ENCODE peak calls at places on chromosomes 4 and X, in six cellular contexts. A is fibroblast of mammary gland, E is HFFc6, J is retinal pigment epithelial cell, W is psoas muscle, H is cardiac muscle cell. P is an unnamed sample.

GRCh38 chrX:111244238-111244750 is 26.0 kb downstream of the CAPN6 start:
- DNase-seq in A (peak; percentile 26), E (no peak), J (no peak), W (no peak), H (peak; percentile 6), P (no peak)

GRCh38 chr4:9811796-9812195 is 30.4 kb downstream of the DRD5 start:
- DNase-seq in A (no peak), E (no peak), J (no peak), W (no peak), H (no peak), P (no peak)

GRCh38 chr4:41384992-41385391 is 128.3 kb downstream of the UCHL1 start:
- DNase-seq in A (no peak), E (no peak), J (no peak), W (peak; percentile 66), H (peak; percentile 51), P (no peak)

GRCh38 chr4:31370866-31371465 is 650.8 kb downstream of the PCDH7 start:
- DNase-seq in A (peak; percentile 58), E (peak; percentile 2), J (no peak), W (no peak), H (peak; percentile 61), P (no peak)

GRCh38 chrX:124415115-124415798 is 68.9 kb downstream of the SH2D1A start:
- DNase-seq in A (no peak), E (no peak), J (no peak), W (no peak), H (no peak), P (no peak)

GRCh38 chr4:153418114-153418513 is 48.0 kb upstream of the TMEM131L start:
- DNase-seq in A (peak; percentile 49), E (no peak), J (no peak), W (no peak), H (peak; percentile 44), P (no peak)

GRCh38 chr4:147060171-147060931 is 114.7 kb upstream of the TTC29 start:
- DNase-seq in A (peak; percentile 78), E (peak; percentile 84), J (no peak), W (no peak), H (peak; percentile 42), P (no peak)

GRCh38 chr4:110442309-110442708 is 33.6 kb upstream of the ENPEP start:
- DNase-seq in A (peak; percentile 3), E (no peak), J (no peak), W (no peak), H (no peak), P (no peak)

GRCh38 chr4:3442959-3443749 is 1.4 kb downstream of the HGFAC start:
- DNase-seq in A (peak; percentile 11), E (no peak), J (no peak), W (peak; percentile 56), H (peak; percentile 38), P (no peak)

DNA sequence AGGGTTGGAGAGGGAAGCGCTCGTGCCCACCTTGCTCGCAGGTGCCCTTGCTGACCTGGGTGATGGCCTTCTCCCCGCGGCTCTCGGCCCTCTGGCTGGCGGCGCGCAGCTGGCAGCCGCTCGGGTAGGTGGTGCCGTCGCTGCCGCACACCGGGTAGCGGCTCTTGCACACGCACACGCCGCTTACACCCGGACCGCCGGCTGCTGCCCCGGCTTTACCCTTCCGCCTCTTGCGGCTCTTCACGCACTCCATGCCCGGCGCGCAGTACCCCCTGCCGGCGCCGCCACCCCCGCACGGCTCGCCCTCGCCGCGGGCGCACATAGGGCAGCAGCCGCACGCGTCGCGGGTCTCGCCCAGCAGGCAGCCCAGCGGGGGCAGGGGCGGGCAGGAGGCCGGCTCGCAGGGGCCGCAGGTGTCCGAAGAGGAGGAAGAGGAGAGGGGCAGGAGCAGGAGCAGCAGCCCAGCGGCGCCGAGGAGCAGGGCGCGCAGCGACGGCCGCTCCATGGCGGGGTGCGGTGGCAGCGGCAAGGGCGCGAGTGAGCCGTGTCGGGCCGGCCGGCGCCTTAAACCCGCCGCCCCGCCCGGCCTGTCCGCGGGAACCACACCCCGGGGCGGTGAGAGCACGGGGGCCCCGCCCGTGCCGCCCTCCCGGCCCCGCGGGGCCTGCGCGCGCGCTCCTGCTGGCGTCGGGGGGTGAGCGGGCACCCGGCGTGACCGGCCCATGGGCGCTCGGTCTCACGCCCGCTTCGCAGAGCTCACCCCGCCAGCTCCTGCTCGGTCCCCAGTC is at the start of gene IGFBP7:
- DNase-seq in A (no peak), E (peak; percentile 34), J (no peak), W (peak; percentile 51), H (peak; percentile 72), P (peak; percentile 91)
- TF ChIP-seq CTCF in A (no peak), E (peak; percentile 34), J (no peak), W (no peak), H (peak; percentile 11), P (no peak)

DNA sequence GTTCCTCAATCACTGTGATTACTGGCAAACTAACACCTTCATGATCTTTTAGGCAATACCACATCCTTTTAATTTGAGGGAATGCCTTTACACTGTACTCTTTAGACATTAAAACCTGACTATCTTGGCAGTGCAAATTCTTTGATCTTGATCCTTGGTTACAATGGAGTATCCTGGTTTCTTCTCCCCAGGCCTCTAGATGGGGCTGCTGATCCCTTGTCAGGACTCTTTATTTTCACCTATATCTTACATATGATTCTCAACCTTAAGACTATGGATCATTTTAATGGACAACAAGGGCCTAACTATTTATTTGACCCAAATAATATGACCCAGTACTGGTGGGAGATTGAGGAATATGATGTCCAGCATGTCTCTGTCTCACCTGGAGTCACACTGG is 1005.5 kb upstream of the INTU start:
- DNase-seq in A (peak; percentile 50), E (peak; percentile 23), J (no peak), W (no peak), H (peak; percentile 49), P (no peak)
- TF ChIP-seq CTCF in A (peak; percentile 68), E (peak; percentile 77), J (peak; percentile 75), W (no peak), H (peak; percentile 75), P (peak; percentile 58)

GRCh38 chr4:19540859-19541258 is 710.8 kb upstream of the SLIT2 start:
- DNase-seq in A (no peak), E (no peak), J (no peak), W (no peak), H (no peak), P (no peak)
- TF ChIP-seq CTCF in A (no peak), E (no peak), J (no peak), W (no peak), H (no peak), P (no peak)

DNA sequence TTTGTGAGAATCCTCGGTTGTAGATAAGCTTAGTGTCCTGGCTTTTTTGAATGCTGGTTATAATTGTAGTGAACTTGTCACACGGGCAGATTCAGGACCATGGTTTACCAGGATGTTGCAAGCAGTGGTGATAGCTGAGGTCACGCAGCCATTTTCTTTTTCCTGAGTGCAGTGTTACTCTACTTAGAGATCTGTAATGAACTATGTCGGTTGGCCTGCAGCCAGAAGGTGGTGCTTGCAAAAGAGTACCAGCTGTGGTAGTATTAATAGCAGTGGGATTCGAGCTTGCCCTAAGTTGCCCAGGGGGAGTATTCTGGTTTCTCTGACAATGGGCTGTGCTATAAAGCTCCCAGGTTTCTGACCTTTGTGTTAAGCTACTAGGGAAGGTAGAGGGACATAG is 368.9 kb downstream of the SLITRK2 start:
- DNase-seq in A (no peak), E (no peak), J (no peak), W (no peak), H (no peak), P (no peak)
- TF ChIP-seq CTCF in A (no peak), E (no peak), J (no peak), W (no peak), H (no peak), P (no peak)

GRCh38 chr4:164383187-164384181 is 370.4 kb upstream of the SMIM31 start:
- DNase-seq in A (peak; percentile 22), E (no peak), J (peak; percentile 52), W (no peak), H (no peak), P (peak; percentile 85)
- TF ChIP-seq CTCF in A (no peak), E (no peak), J (peak; percentile 49), W (no peak), H (no peak), P (peak; percentile 48)

DNA sequence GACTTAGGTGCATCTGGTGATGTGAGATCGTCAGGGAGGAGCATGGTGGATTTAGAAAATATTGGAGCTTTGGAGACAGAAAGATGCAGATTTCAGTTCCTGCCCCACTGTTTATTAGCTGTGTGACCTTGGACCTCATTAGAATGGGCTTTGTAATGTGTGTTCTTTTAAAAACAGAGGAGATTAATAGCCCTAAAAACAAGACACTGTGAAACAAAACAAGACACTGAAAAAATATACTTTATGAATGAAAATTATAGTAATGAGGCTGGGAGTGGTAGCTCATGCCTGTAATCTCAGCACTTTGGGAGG is 79.5 kb downstream of the EVC start:
- DNase-seq in A (no peak), E (no peak), J (no peak), W (no peak), H (no peak), P (no peak)
- TF ChIP-seq CTCF in A (no peak), E (peak; percentile 43), J (no peak), W (no peak), H (no peak), P (no peak)

GRCh38 chr4:183602444-183603102 is 56.4 kb downstream of the RWDD4 start:
- DNase-seq in A (peak; percentile 49), E (no peak), J (no peak), W (no peak), H (peak; percentile 37), P (no peak)
- TF ChIP-seq CTCF in A (peak; percentile 43), E (peak; percentile 66), J (peak; percentile 50), W (peak; percentile 43), H (peak; percentile 42), P (peak; percentile 41)

DNA sequence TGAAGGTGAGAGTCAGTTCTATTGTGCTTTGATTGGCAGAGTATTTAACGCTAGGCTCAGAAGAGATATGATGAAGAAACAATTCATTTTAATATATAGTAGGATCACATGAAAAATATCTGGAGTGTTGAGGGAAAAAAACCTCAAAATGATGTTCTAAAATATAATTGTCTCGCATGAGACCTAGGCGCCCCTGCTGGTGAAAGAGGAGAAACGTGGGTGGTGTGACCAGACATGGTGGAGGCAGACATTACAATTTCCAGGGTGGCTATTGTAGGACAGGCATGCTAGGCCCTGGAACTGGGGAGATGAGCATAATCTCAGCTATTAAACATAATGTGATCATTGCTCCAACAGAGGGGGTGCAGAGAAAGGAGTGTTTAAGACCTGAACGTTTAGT is 210.0 kb downstream of the HS3ST1 start:
- DNase-seq in A (no peak), E (no peak), J (no peak), W (no peak), H (peak; percentile 7), P (no peak)
- TF ChIP-seq CTCF in A (no peak), E (peak; percentile 36), J (no peak), W (no peak), H (peak; percentile 24), P (no peak)

P was measured in osteocyte.